ENCODE peak calls at places on chromosomes 12 and 14, in eight cellular contexts. U is aorta, Z is mesendoderm, T is testis, X is stomach, O is GM23248, S is body of pancreas, G is sigmoid colon. D is an unnamed sample.

GRCh38 chr12:128976120-128976519 is 122.8 kb downstream of the GLT1D1 start:
- DNase-seq in S (no peak), Z (peak; percentile 89), U (no peak), T (peak; percentile 69), G (no peak), X (no peak), O (no peak), D (peak; percentile 40)

GRCh38 chr12:52514471-52515318 is 5.5 kb downstream of the KRT5 start:
- DNase-seq in X (no peak), T (no peak), Z (no peak), S (no peak), O (no peak), G (no peak), U (no peak), D (no peak)

GRCh38 chr14:76090611-76091010 is 61.1 kb upstream of the GPATCH2L start:
- DNase-seq in X (no peak), T (peak; percentile 41), U (no peak), G (no peak), Z (no peak), O (peak; percentile 70), S (no peak), D (no peak)

GRCh38 chr14:22980672-22981089 is 1.7 kb downstream of the AJUBA start:
- DNase-seq in U (peak; percentile 84), S (peak; percentile 38), Z (peak; percentile 67), O (peak; percentile 63), X (peak; percentile 57), T (no peak), G (no peak), D (peak; percentile 72)

GRCh38 chr14:54652890-54653201 is 85.9 kb downstream of the SAMD4A start:
- DNase-seq in S (no peak), U (no peak), X (no peak), G (no peak), O (no peak), T (no peak), Z (peak; percentile 42), D (no peak)

GRCh38 chr12:12294215-12295005 is 27.6 kb upstream of the LRP6 start:
- DNase-seq in U (no peak), Z (peak; percentile 90), T (no peak), X (peak; percentile 33), S (peak; percentile 30), G (no peak), O (peak; percentile 32), D (no peak)

GRCh38 chr12:73998894-73999293 is 538.7 kb upstream of the ATXN7L3B start:
- DNase-seq in U (no peak), Z (no peak), T (no peak), S (no peak), X (no peak), O (no peak), G (no peak), D (no peak)

GRCh38 chr12:105453306-105453705 is 122.8 kb downstream of the C12orf75 start:
- DNase-seq in Z (no peak), T (no peak), S (no peak), X (no peak), O (peak; percentile 42), G (no peak), U (no peak), D (no peak)

GRCh38 chr14:39398382-39398781 is 33.9 kb downstream of the FBXO33 start:
- DNase-seq in S (no peak), O (no peak), Z (no peak), T (no peak), G (no peak), U (no peak), X (no peak), D (peak; percentile 47)

GRCh38 chr12:82904219-82904795 is 217.6 kb downstream of the TMTC2 start:
- DNase-seq in G (no peak), T (no peak), X (no peak), U (no peak), S (no peak), Z (no peak), O (peak; percentile 64), D (no peak)

GRCh38 chr14:68450391-68451120 is 342.3 kb downstream of the ZFP36L1 start:
- DNase-seq in G (no peak), Z (no peak), X (no peak), U (no peak), S (no peak), O (no peak), T (no peak), D (no peak)
- H3K4me1 ChIP-seq in G (peaks cover 25% of the 10 kb centered on the region), Z (peaks cover 4% of the 10 kb centered on the region), X (peaks cover 8% of the 10 kb centered on the region), U (no peaks in the 10 kb centered on the region), S (peaks cover 19% of the 10 kb centered on the region), O (peaks cover 15% of the 10 kb centered on the region), T (no peaks in the 10 kb centered on the region), D (peaks cover 25% of the 10 kb centered on the region)

GRCh38 chr14:52888159-52888558 is 62.7 kb downstream of the FERMT2 start:
- DNase-seq in G (no peak), T (no peak), X (no peak), Z (no peak), O (no peak), U (no peak), S (no peak), D (no peak)

GRCh38 chr14:52885230-52885629 is 65.6 kb downstream of the FERMT2 start:
- DNase-seq in U (no peak), X (no peak), Z (no peak), S (no peak), O (peak; percentile 69), G (no peak), T (no peak), D (no peak)

GRCh38 chr14:52891800-52892199 is 59.0 kb downstream of the FERMT2 start:
- DNase-seq in S (no peak), O (peak; percentile 28), X (no peak), G (no peak), U (no peak), Z (peak; percentile 30), T (no peak), D (no peak)

GRCh38 chr14:52883658-52884057 is 67.2 kb downstream of the FERMT2 start:
- DNase-seq in Z (peak; percentile 49), O (no peak), G (no peak), S (no peak), T (no peak), U (no peak), X (no peak), D (no peak)

GRCh38 chr14:52888839-52889838 is 61.7 kb downstream of the FERMT2 start:
- DNase-seq in S (no peak), T (no peak), Z (no peak), G (no peak), X (no peak), U (no peak), O (no peak), D (no peak)
- H3K36me3 ChIP-seq in S (no peaks in the 10 kb centered on the region), T (no peaks in the 10 kb centered on the region), Z (no peaks in the 10 kb centered on the region), G (peaks cover 11% of the 10 kb centered on the region), X (no peaks in the 10 kb centered on the region), U (peaks cover 3% of the 10 kb centered on the region), O (peaks cover 62% of the 10 kb centered on the region), D (peaks cover 20% of the 10 kb centered on the region)

GRCh38 chr12:72742560-72742959 is 470.4 kb downstream of the TRHDE start:
- DNase-seq in X (no peak), T (no peak), O (no peak), U (no peak), Z (no peak), G (no peak), S (no peak), D (no peak)

DNA sequence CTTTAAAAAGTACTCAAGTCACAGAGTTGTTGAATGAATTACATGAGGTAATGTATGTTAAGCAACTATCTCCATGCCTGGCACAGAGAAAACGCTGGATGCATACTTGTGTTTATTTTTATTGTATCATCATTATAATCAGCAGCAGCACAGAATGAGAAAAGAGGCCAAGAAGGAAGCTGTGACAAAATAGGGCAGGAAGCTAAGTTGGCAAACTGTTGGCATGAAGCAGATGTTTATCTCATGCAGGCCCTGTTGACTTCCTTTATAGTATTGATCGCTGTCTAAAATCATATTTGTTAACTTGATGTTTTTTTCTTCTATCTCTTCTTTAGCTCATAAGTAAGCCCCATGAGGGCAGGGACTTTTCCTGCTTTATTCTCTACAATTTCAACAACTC is 466.6 kb downstream of the TRHDE start:
- DNase-seq in G (no peak), S (no peak), X (no peak), U (no peak), O (no peak), T (no peak), Z (no peak), D (no peak)
- H3K4me1 ChIP-seq in G (no peaks in the 10 kb centered on the region), S (no peaks in the 10 kb centered on the region), X (no peaks in the 10 kb centered on the region), U (no peaks in the 10 kb centered on the region), O (no peaks in the 10 kb centered on the region), T (no peaks in the 10 kb centered on the region), Z (no peaks in the 10 kb centered on the region), D (no peaks in the 10 kb centered on the region)

DNA sequence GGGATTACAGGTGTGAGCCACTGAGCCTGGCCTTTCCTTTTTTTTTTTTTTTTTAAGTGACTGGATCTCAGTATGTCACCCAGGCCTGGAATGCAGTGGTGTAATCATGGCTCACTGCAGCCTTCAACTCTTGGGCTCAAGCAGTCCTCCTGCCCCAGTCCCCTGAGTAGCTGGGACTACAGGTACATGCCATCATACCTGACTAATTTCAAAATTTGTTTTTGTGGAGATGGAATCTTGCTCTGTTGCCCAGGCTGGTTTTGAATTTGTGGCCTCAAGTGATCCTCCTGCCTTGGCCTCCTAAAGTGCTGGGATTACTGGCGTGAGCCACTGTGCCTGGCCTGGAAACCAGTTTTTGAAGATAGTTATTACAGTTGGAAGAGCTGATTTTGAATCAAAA is 37.4 kb downstream of the ETNK1 start:
- DNase-seq in U (no peak), O (no peak), T (no peak), G (no peak), X (no peak), Z (peak; percentile 22), S (no peak), D (no peak)
- H3K36me3 ChIP-seq in U (no peaks in the 10 kb centered on the region), O (peaks cover 5% of the 10 kb centered on the region), T (no peaks in the 10 kb centered on the region), G (no peaks in the 10 kb centered on the region), X (peaks cover 8% of the 10 kb centered on the region), Z (peaks cover 2% of the 10 kb centered on the region), S (no peaks in the 10 kb centered on the region), D (peaks cover 24% of the 10 kb centered on the region)

GRCh38 chr12:63941879-63942278 is 97.4 kb downstream of the SRGAP1 start:
- DNase-seq in Z (no peak), T (no peak), U (no peak), G (no peak), X (no peak), S (no peak), O (no peak), D (no peak)

GRCh38 chr12:63937381-63938168 is 93.1 kb downstream of the SRGAP1 start:
- DNase-seq in T (no peak), Z (no peak), G (no peak), O (peak; percentile 67), S (no peak), U (no peak), X (no peak), D (no peak)

GRCh38 chr12:63944036-63944579 is 99.6 kb downstream of the SRGAP1 start:
- DNase-seq in U (no peak), G (no peak), X (no peak), O (no peak), Z (no peak), S (no peak), T (no peak), D (no peak)

GRCh38 chr12:63942464-63943241 is 98.2 kb downstream of the SRGAP1 start:
- DNase-seq in Z (no peak), G (no peak), X (no peak), U (no peak), S (no peak), T (no peak), O (no peak), D (no peak)

GRCh38 chr12:63940295-63940997 is 95.9 kb downstream of the SRGAP1 start:
- DNase-seq in S (no peak), Z (peak; percentile 14), O (no peak), T (peak; percentile 46), X (no peak), G (no peak), U (no peak), D (peak; percentile 67)
- H3K4me1 ChIP-seq in S (peaks cover 7% of the 10 kb centered on the region), Z (no peaks in the 10 kb centered on the region), O (peaks cover 37% of the 10 kb centered on the region), T (peaks cover 24% of the 10 kb centered on the region), X (no peaks in the 10 kb centered on the region), G (no peaks in the 10 kb centered on the region), U (no peaks in the 10 kb centered on the region), D (peaks cover 9% of the 10 kb centered on the region)

GRCh38 chr12:31275491-31275890 is 50.5 kb downstream of the SINHCAF start:
- DNase-seq in S (no peak), G (no peak), U (no peak), X (no peak), Z (no peak), T (no peak), O (no peak), D (no peak)
- H3K36me3 ChIP-seq in S (no peaks in the 10 kb centered on the region), G (no peaks in the 10 kb centered on the region), U (no peaks in the 10 kb centered on the region), X (no peaks in the 10 kb centered on the region), Z (peaks cover 3% of the 10 kb centered on the region), T (no peaks in the 10 kb centered on the region), O (no peaks in the 10 kb centered on the region), D (peaks cover 17% of the 10 kb centered on the region)

D was measured in SJCRH30.